ENCODE peak calls at places on chromosomes 5 and 9, in seven cellular contexts. U, Y, Z, O, I, R and E are unnamed samples. For H3K27me3 and H3K9me3, the result is how much of the 10 kb centered on the place peaks cover.

GRCh38 chr5:177132504-177133118 is 962 bp upstream of the NSD1 start:
- DNase-seq in R (no peak), Y (peak), U (peak), I (peak), O (no peak), Z (no peak), E (no peak)

GRCh38 chr9:91536211-91536691 is 112.6 kb upstream of the NFIL3 start:
- DNase-seq in U (no peak), Z (no peak), O (no peak), R (peak), Y (no peak), I (no peak), E (no peak)

GRCh38 chr5:73722224-73722623 is 96.2 kb downstream of the ARHGEF28 start:
- DNase-seq in U (no peak), I (no peak), Z (no peak), Y (no peak), R (no peak), O (no peak), E (no peak)

GRCh38 chr5:33850100-33850594 is 41.6 kb downstream of the ADAMTS12 start:
- DNase-seq in Y (no peak), U (no peak), I (no peak), Z (no peak), O (no peak), R (no peak), E (no peak)

GRCh38 chr5:56569051-56569450 is 246.3 kb upstream of the MAP3K1 start:
- DNase-seq in Z (no peak), R (no peak), O (no peak), Y (no peak), I (no peak), U (no peak), E (no peak)

GRCh38 chr5:116388564-116389258 is 185.9 kb downstream of the SEMA6A start:
- DNase-seq in Y (no peak), I (peak), U (no peak), O (no peak), R (no peak), Z (no peak), E (no peak)

GRCh38 chr5:148740966-148741742 is 85.3 kb upstream of the ADRB2 start:
- DNase-seq in U (no peak), R (no peak), I (no peak), Z (no peak), Y (no peak), O (no peak), E (no peak)

GRCh38 chr5:172102913-172103629 is 85.0 kb downstream of the STK10 start:
- DNase-seq in U (peak), Y (peak), O (peak), R (peak), I (peak), Z (peak), E (no peak)

GRCh38 chr5:44389410-44389879 is at the start of gene FGF10:
- DNase-seq in U (peak), I (no peak), O (peak), Z (peak), Y (no peak), R (peak), E (no peak)

GRCh38 chr9:68416891-68417570 is 60.6 kb downstream of the PGM5 start:
- DNase-seq in I (no peak), Y (no peak), U (no peak), O (no peak), Z (no peak), R (no peak), E (no peak)

GRCh38 chr5:165783024-165783423 is 2277.6 kb downstream of the MAT2B start:
- DNase-seq in Y (no peak), I (no peak), U (no peak), O (no peak), Z (no peak), R (no peak), E (no peak)

GRCh38 chr9:108272350-108272899 is 583.4 kb downstream of the ACTL7B start:
- DNase-seq in I (no peak), O (peak), R (peak), U (peak), Z (peak), Y (peak), E (no peak)

GRCh38 chr5:124876564-124876963 is 130.1 kb upstream of the ZNF608 start:
- DNase-seq in I (no peak), O (no peak), R (no peak), Z (no peak), U (no peak), Y (no peak), E (no peak)

GRCh38 chr5:117713585-117714198 is 1139.1 kb upstream of the SEMA6A start:
- DNase-seq in O (no peak), I (no peak), Z (no peak), U (no peak), Y (no peak), R (no peak), E (no peak)

GRCh38 chr9:100472725-100473261 is at the start of gene TMEFF1:
- DNase-seq in I (peak), O (peak), U (peak), R (peak), Y (no peak), Z (peak), E (no peak)

GRCh38 chr5:34905564-34905963 is 9.7 kb downstream of the RAD1 start:
- DNase-seq in O (no peak), Z (no peak), U (no peak), I (no peak), Y (no peak), R (no peak), E (no peak)

GRCh38 chr5:10319202-10319851 is 11.6 kb upstream of the CMBL start:
- DNase-seq in O (no peak), Z (no peak), R (no peak), Y (no peak), I (no peak), U (peak), E (no peak)

GRCh38 chr5:138900281-138900965 is 25.3 kb upstream of the LRRTM2 start:
- DNase-seq in O (no peak), Z (no peak), I (no peak), R (no peak), Y (no peak), U (no peak), E (no peak)

GRCh38 chr5:116652196-116652729 is 77.6 kb upstream of the SEMA6A start:
- DNase-seq in O (peak), Y (no peak), I (no peak), Z (no peak), U (peak), R (no peak), E (no peak)

GRCh38 chr5:104540448-104540847 is 977.9 kb upstream of the NUDT12 start:
- DNase-seq in Y (no peak), U (no peak), O (peak), I (no peak), R (peak), Z (peak), E (no peak)

GRCh38 chr5:36740259-36740898 is 134.0 kb downstream of the SLC1A3 start:
- DNase-seq in Z (no peak), U (no peak), O (peak), I (no peak), R (no peak), Y (no peak), E (no peak)

GRCh38 chr9:114928092-114928491 is 2.3 kb downstream of the TNFSF8 start:
- DNase-seq in O (no peak), R (no peak), U (no peak), Z (no peak), Y (no peak), I (no peak), E (no peak)
- H3K27me3 ChIP-seq in O (under half), R (under half), U (under half), Z (under half), Y (under half), I (under half), E (under half)

DNA sequence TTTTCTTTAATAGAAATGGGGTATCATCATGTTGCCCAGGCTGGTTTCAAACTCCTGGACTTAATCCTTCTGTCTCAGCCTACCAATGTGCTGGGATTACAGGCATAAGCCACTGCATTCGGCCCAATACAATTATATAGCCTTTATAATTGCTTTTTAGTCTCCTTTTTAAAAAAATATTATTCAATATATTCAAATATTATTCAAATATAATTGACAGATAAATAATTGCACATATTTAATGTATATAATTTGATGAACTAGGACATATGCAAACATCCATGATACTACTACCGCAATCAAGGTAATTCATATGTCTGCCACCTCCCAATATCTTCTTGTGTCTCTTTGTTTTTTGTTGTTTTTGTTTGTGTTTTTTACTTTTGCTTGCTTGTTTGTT is 894.2 kb upstream of the PTPRD start:
- DNase-seq in R (no peak), O (no peak), Z (no peak), Y (no peak), I (no peak), U (no peak), E (no peak)
- H3K9me3 ChIP-seq in R (under half), O (under half), Z (under half), Y (under half), I (under half), U (under half), E (under half)

GRCh38 chr9:136740971-136741884 is 1.5 kb downstream of the LCN10 start:
- DNase-seq in R (no peak), Y (no peak), U (no peak), Z (no peak), O (peak), I (no peak), E (no peak)
- H3K27me3 ChIP-seq in R (half or more), Y (half or more), U (under half), Z (under half), O (under half), I (under half), E (under half)

GRCh38 chr5:131928957-131929356 is 16.5 kb downstream of the MEIKIN start:
- DNase-seq in U (no peak), O (no peak), Z (no peak), Y (no peak), R (no peak), I (no peak), E (no peak)

GRCh38 chr5:131926168-131926567 is 19.3 kb downstream of the MEIKIN start:
- DNase-seq in I (no peak), U (no peak), R (no peak), Z (no peak), O (no peak), Y (no peak), E (no peak)
- H3K9me3 ChIP-seq in I (under half), U (under half), R (under half), Z (under half), O (under half), Y (under half), E (under half)